ENCODE peak calls at places on chromosome 10, in five cellular contexts. Y is SK-N-SH, C is K562, B is IMR-90, D is HepG2. N is an unnamed sample.
A peak's percentile ranks its signal among the peaks of the same experiment; 100 is the strongest.

GRCh38 chr10:69863580-69863979 is 61.9 kb downstream of the COL13A1 start:
- DNase-seq in Y (no peak), C (no peak), B (peak; percentile 77), D (no peak), N (no peak)

GRCh38 chr10:132575320-132576201 is 38.0 kb downstream of the INPP5A start:
- DNase-seq in Y (no peak), C (no peak), B (peak; percentile 91), D (no peak), N (peak; percentile 89)

GRCh38 chr10:70964281-70964680 is 75.9 kb upstream of the PCBD1 start:
- DNase-seq in Y (no peak), C (no peak), B (no peak), D (no peak), N (no peak)

GRCh38 chr10:14553434-14553833 is 221.3 kb downstream of the FAM107B start:
- DNase-seq in Y (no peak), C (no peak), B (peak; percentile 87), D (peak; percentile 40), N (no peak)

GRCh38 chr10:80619036-80619435 is 81.3 kb downstream of the SH2D4B start:
- DNase-seq in Y (no peak), C (no peak), B (no peak), D (no peak), N (no peak)

GRCh38 chr10:43287056-43288007 is 20.5 kb upstream of the RASGEF1A start:
- DNase-seq in Y (no peak), C (peak; percentile 59), B (no peak), D (no peak), N (peak; percentile 27)

GRCh38 chr10:133142523-133143199 is 17.4 kb upstream of the KNDC1 start:
- DNase-seq in Y (no peak), C (no peak), B (no peak), D (no peak), N (no peak)

GRCh38 chr10:11245981-11246590 is 228.4 kb downstream of the CELF2 start:
- DNase-seq in Y (no peak), C (no peak), B (no peak), D (no peak), N (no peak)

GRCh38 chr10:1120761-1121160 is 64.6 kb downstream of the WDR37 start:
- DNase-seq in Y (no peak), C (no peak), B (no peak), D (no peak), N (no peak)

GRCh38 chr10:118950190-118950658 is 79.3 kb upstream of the NANOS1 start:
- DNase-seq in Y (no peak), C (no peak), B (no peak), D (no peak), N (no peak)

GRCh38 chr10:1142596-1142995 is 86.4 kb downstream of the WDR37 start:
- DNase-seq in Y (no peak), C (no peak), B (no peak), D (no peak), N (no peak)

GRCh38 chr10:119633538-119634218 is 17.5 kb upstream of the BAG3 start:
- DNase-seq in Y (no peak), C (no peak), B (no peak), D (no peak), N (no peak)

GRCh38 chr10:103745264-103746247 is 109.8 kb downstream of the SH3PXD2A start:
- DNase-seq in Y (no peak), C (no peak), B (peak; percentile 44), D (no peak), N (no peak)

GRCh38 chr10:117534321-117535044 is 8.1 kb upstream of the EMX2 start:
- DNase-seq in Y (no peak), C (no peak), B (no peak), D (peak; percentile 28), N (no peak)

GRCh38 chr10:14016011-14016536 is 314.6 kb downstream of the FRMD4A start:
- DNase-seq in Y (no peak), C (no peak), B (peak; percentile 54), D (no peak), N (no peak)

GRCh38 chr10:67785098-67785497 is 52.9 kb downstream of the DNAJC12 start:
- DNase-seq in Y (no peak), C (no peak), B (no peak), D (no peak), N (no peak)

GRCh38 chr10:131473645-131474044 is 162.1 kb upstream of the TCERG1L start:
- DNase-seq in Y (no peak), C (no peak), B (no peak), D (no peak), N (no peak)

GRCh38 chr10:131477457-131478205 is 166.1 kb upstream of the TCERG1L start:
- DNase-seq in Y (no peak), C (no peak), B (no peak), D (peak; percentile 25), N (no peak)

GRCh38 chr10:131475043-131475442 is 163.5 kb upstream of the TCERG1L start:
- DNase-seq in Y (no peak), C (no peak), B (no peak), D (no peak), N (no peak)

GRCh38 chr10:131475803-131476202 is 164.3 kb upstream of the TCERG1L start:
- DNase-seq in Y (no peak), C (no peak), B (no peak), D (no peak), N (no peak)

DNA sequence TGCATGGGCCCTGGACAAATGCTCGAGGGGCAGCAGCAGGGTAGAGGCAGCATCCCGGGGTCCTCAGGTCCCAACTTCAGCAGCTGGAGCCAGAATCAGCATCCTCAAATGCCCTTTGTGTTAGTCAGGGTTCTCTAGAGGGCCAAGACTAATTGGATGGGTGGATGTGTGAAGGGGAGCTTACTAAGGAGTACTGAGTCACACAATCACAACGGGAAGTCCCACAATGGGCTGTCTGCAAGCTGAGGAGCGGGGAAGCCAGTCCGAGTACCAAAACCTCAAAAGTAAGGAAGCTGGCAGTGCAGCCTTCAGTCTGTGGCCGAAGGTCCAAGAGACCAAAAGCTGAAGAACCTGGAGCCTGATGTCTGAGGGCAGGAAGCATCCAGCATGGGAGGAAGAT is 162.9 kb upstream of the TCERG1L start:
- DNase-seq in Y (no peak), C (no peak), B (no peak), D (no peak), N (no peak)
- TF ChIP-seq MXI1 in Y (no peak), C (no peak), B (no peak), D (no peak), N (no peak)

DNA sequence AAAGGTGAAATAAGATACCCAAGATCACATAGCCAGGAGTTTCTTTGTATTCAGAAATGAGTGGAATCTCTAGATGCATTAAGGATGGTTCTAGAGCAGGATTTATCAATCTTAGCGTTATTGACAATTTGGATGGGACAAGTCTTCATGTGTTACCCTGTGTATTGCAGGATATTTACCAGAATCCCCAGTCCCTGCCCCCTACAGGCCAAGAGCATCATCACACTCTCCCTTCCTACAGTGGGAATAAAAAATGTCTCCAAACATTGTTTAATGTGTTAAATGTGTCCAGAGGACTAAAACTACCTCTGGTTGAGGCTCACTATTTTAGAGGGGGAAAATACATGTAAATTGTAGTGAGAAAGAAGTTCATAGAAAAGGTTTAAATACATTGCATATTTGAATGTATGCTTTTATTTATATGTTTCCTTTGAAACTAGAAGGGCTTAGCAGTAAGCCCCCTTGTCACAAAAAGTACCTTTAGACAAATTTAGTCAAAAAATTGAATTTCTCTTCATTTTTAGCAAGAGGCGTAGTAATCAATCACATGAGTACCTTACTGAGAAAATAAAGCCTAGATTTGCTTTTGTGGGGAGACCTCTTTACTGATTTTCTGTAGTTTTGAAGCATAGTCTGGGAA is 141.2 kb downstream of the MLLT10 start:
- DNase-seq in Y (peak; percentile 39), C (peak; percentile 52), B (peak; percentile 29), D (peak; percentile 64), N (no peak)
- TF ChIP-seq MXI1 in Y (no peak), C (no peak), B (no peak), D (no peak), N (no peak)

DNA sequence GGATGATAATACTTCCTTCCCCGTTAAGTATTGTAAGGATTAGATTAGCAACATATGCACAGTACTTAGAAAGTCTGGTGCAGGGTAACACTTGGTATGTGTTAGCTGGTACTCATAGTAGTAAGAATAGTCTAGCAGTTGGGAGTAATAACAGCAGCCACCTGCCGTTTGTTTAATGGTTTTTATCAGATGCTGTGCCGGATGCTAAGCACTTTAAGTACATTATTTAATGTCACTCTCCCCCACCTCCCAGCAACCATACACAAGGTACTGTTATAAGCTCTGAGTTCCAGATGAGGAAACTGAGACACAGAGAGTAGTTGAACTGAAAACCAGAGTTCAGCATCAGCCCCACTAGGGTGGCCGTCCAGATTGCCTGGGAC is 60.1 kb downstream of the ZMIZ1 start:
- DNase-seq in Y (peak; percentile 62), C (no peak), B (no peak), D (no peak), N (no peak)
- TF ChIP-seq MXI1 in Y (peak; percentile 7), C (no peak), B (no peak), D (no peak), N (no peak)

GRCh38 chr10:101850747-101851146 is 7.1 kb upstream of the KCNIP2 start:
- DNase-seq in Y (no peak), C (no peak), B (no peak), D (no peak), N (no peak)
- TF ChIP-seq MXI1 in Y (no peak), C (no peak), B (no peak), D (no peak), N (no peak)

N was measured in GM12878.